ENCODE peak calls at places on chromosomes 1 and 21, in four cellular contexts. D is K562, J is HL-60, K is GM12878. O is an unnamed sample.

GRCh38 chr1:186152227-186152944 is 222.7 kb downstream of the TPR start:
- DNase-seq in K (no peak), J (no peak), D (no peak), O (no peak)

GRCh38 chr1:235776396-235776795 is 90.3 kb downstream of the LYST start:
- DNase-seq in K (no peak), J (no peak), D (no peak), O (no peak)

GRCh38 chr1:91876040-91876470 is 9.9 kb downstream of the TGFBR3 start:
- DNase-seq in J (no peak), K (peak), D (no peak), O (peak)

GRCh38 chr1:85200367-85200869 is 398 bp downstream of the SYDE2 start:
- DNase-seq in D (peak), K (no peak), J (no peak), O (peak)

GRCh38 chr1:206732508-206732907 is 38.1 kb upstream of the IL19 start:
- DNase-seq in K (no peak), D (no peak), J (no peak), O (no peak)

GRCh38 chr21:38333290-38334272 is 76.8 kb downstream of the KCNJ15 start:
- DNase-seq in D (peak), K (no peak), J (no peak), O (no peak)

GRCh38 chr1:169105434-169106094 is 926 bp upstream of the ATP1B1 start:
- DNase-seq in K (no peak), J (peak), D (peak), O (no peak)

GRCh38 chr1:104878203-104878911 is 1128.7 kb downstream of the AMY1C start:
- DNase-seq in K (no peak), J (no peak), D (no peak), O (no peak)

GRCh38 chr1:16617778-16618580 is 4.6 kb upstream of the NBPF1 start:
- DNase-seq in K (no peak), J (no peak), D (no peak), O (no peak)

GRCh38 chr1:84855168-84855567 is 37.8 kb downstream of the LPAR3 start:
- DNase-seq in K (no peak), D (no peak), J (no peak), O (no peak)

GRCh38 chr1:102100666-102101065 is 103.9 kb upstream of the OLFM3 start:
- DNase-seq in D (no peak), K (no peak), J (no peak), O (no peak)

GRCh38 chr1:33548721-33549120 is 76.3 kb downstream of the ZSCAN20 start:
- DNase-seq in D (no peak), K (no peak), J (no peak), O (no peak)

GRCh38 chr21:34702341-34702807 is 33.6 kb downstream of the CLIC6 start:
- DNase-seq in K (no peak), J (no peak), D (no peak), O (no peak)

GRCh38 chr1:230230273-230230672 is 163.2 kb downstream of the GALNT2 start:
- DNase-seq in K (no peak), D (no peak), J (no peak), O (no peak)

GRCh38 chr21:42621828-42622199 is 31.6 kb upstream of the PDE9A start:
- DNase-seq in K (no peak), D (no peak), J (no peak), O (no peak)

GRCh38 chr21:17495680-17496079 is 17.2 kb upstream of the CXADR start:
- DNase-seq in J (no peak), D (no peak), K (no peak), O (no peak)

GRCh38 chr1:3022976-3023375 is 1.7 kb downstream of the ACTRT2 start:
- DNase-seq in D (no peak), J (no peak), K (no peak), O (no peak)

GRCh38 chr1:25553749-25554425 is 10.5 kb downstream of the LDLRAP1 start:
- DNase-seq in D (peak), K (no peak), J (no peak), O (no peak)

GRCh38 chr1:8880068-8880676 is 1.7 kb upstream of the ENO1 start:
- DNase-seq in K (no peak), D (peak), J (no peak), O (peak)

GRCh38 chr1:233738850-233739249 is 124.9 kb downstream of the KCNK1 start:
- DNase-seq in J (no peak), D (no peak), K (no peak), O (no peak)

GRCh38 chr21:35051287-35051818 is 2.3 kb upstream of the RUNX1 start:
- DNase-seq in K (no peak), D (peak), J (peak), O (peak)

GRCh38 chr21:41182547-41182946 is 14.6 kb downstream of the BACE2 start:
- DNase-seq in D (no peak), K (no peak), J (no peak), O (no peak)

GRCh38 chr1:77709727-77710126 is 27.3 kb upstream of the ZZZ3 start:
- DNase-seq in K (no peak), J (no peak), D (no peak), O (no peak)

GRCh38 chr1:181482001-181482430 is 1.3 kb upstream of the CACNA1E start:
- DNase-seq in K (no peak), D (no peak), J (no peak), O (no peak)

GRCh38 chr1:89842547-89843278 is 21.9 kb downstream of the LRRC8D start:
- DNase-seq in D (no peak), J (no peak), K (no peak), O (no peak)

GRCh38 chr1:206451146-206451545 is 19.1 kb upstream of the IKBKE start:
- DNase-seq in D (no peak), J (no peak), K (no peak), O (no peak)

GRCh38 chr21:32803651-32804050 is 32.1 kb upstream of the PAXBP1 start:
- DNase-seq in K (no peak), D (no peak), J (no peak), O (no peak)

GRCh38 chr1:203011582-203011981 is 4.4 kb downstream of the TMEM183A start:
- DNase-seq in K (no peak), D (no peak), J (no peak), O (no peak)

GRCh38 chr1:151061012-151061401 is 810 bp downstream of the MLLT11 start:
- DNase-seq in D (peak), J (no peak), K (no peak), O (no peak)

GRCh38 chr1:16094453-16095158 is 21.2 kb upstream of the FAM131C start:
- DNase-seq in J (no peak), K (no peak), D (no peak), O (no peak)

GRCh38 chr1:119885903-119886783 is 10.2 kb downstream of the ADAM30 start:
- DNase-seq in J (peak), D (peak), K (no peak), O (peak)

GRCh38 chr1:13619909-13620308 is 36.3 kb downstream of the PDPN start:
- DNase-seq in J (no peak), K (no peak), D (no peak), O (no peak)

GRCh38 chr21:34510148-34511142 is 1.6 kb downstream of the KCNE1 start:
- DNase-seq in J (peak), D (peak), K (no peak), O (peak)

GRCh38 chr1:112304612-112305011 is 91.4 kb upstream of the CTTNBP2NL start:
- DNase-seq in K (no peak), J (no peak), D (no peak), O (no peak)

GRCh38 chr1:9128161-9128519 is 762 bp downstream of the GPR157 start:
- DNase-seq in J (no peak), K (no peak), D (no peak), O (no peak)

GRCh38 chr1:203448521-203449061 is 27.0 kb upstream of the PRELP start:
- DNase-seq in K (no peak), D (no peak), J (no peak), O (no peak)

GRCh38 chr1:171251741-171252300 is 3.5 kb downstream of the FMO1 start:
- DNase-seq in K (no peak), J (no peak), D (peak), O (no peak)

GRCh38 chr1:12593621-12594066 is 24.4 kb downstream of the DHRS3 start:
- DNase-seq in J (no peak), D (no peak), K (no peak), O (no peak)

GRCh38 chr1:12594490-12594889 is 23.5 kb downstream of the DHRS3 start:
- DNase-seq in K (no peak), D (no peak), J (no peak), O (no peak)

GRCh38 chr1:12597792-12598191 is 20.2 kb downstream of the DHRS3 start:
- DNase-seq in D (no peak), K (no peak), J (no peak), O (no peak)

GRCh38 chr1:12595839-12596821 is 21.9 kb downstream of the DHRS3 start:
- DNase-seq in D (no peak), J (peak), K (no peak), O (no peak)

GRCh38 chr1:12594966-12595838 is 22.8 kb downstream of the DHRS3 start:
- DNase-seq in J (no peak), K (no peak), D (no peak), O (peak)
- TF ChIP-seq POLR2AphosphoS5 in J (no peak), K (no peak), D (no peak), O (no peak)

GRCh38 chr1:66300280-66300973 is 233.5 kb upstream of the SGIP1 start:
- DNase-seq in J (no peak), D (no peak), K (no peak), O (no peak)

GRCh38 chr1:66302184-66302742 is 231.7 kb upstream of the SGIP1 start:
- DNase-seq in K (no peak), D (no peak), J (no peak), O (no peak)

GRCh38 chr1:66298427-66298826 is 235.5 kb upstream of the SGIP1 start:
- DNase-seq in K (no peak), J (no peak), D (no peak), O (no peak)

GRCh38 chr1:66302810-66303209 is 231.1 kb upstream of the SGIP1 start:
- DNase-seq in J (no peak), D (no peak), K (no peak), O (no peak)

GRCh38 chr1:66300986-66301451 is 232.9 kb upstream of the SGIP1 start:
- DNase-seq in K (peak), J (no peak), D (peak), O (no peak)
- TF ChIP-seq SPI1 in K (no peak), J (no peak), D (no peak), O (no peak)

GRCh38 chr1:45802343-45803298 is 791 bp upstream of the MAST2 start:
- DNase-seq in K (no peak), D (peak), J (peak), O (peak)
- TF ChIP-seq POLR2AphosphoS5 in K (no peak), D (no peak), J (peak), O (no peak)

GRCh38 chr1:154478013-154478412 is 24.0 kb upstream of the TDRD10 start:
- DNase-seq in D (no peak), J (no peak), K (no peak), O (no peak)
- TF ChIP-seq SPI1 in D (no peak), J (no peak), K (no peak), O (no peak)

GRCh38 chr21:14949603-14950002 is 115.2 kb downstream of the NRIP1 start:
- DNase-seq in J (no peak), K (no peak), D (no peak), O (no peak)
- TF ChIP-seq POLR2AphosphoS5 in J (no peak), K (no peak), D (no peak), O (no peak)

DNA sequence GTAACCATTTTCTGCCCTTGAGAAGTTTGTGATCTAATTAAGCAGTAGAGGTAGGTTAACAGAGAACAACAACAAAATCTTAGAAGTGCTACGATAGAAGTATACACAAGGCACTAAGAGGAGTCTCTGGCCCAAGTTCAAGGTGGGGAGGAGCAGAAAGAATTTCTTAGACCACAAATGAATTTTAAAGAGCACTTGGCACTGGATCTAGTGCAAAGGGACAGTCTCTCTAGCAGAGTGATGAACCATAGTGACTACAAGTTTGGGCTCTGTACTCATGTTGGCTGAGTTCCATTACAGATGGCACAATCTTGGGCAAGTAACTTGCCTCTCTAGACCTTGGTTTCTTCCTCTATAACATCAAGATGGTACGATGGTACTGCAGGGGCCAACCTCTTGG is 33.3 kb upstream of the PIGC start:
- DNase-seq in J (no peak), D (no peak), K (no peak), O (no peak)
- TF ChIP-seq SPI1 in J (no peak), D (no peak), K (no peak), O (no peak)

GRCh38 chr21:45104560-45104959 is 30.2 kb downstream of the ADARB1 start:
- DNase-seq in D (no peak), J (no peak), K (no peak), O (no peak)

GRCh38 chr21:45103966-45104520 is 29.7 kb downstream of the ADARB1 start:
- DNase-seq in D (no peak), K (no peak), J (no peak), O (no peak)

GRCh38 chr21:45108034-45108790 is 33.8 kb downstream of the ADARB1 start:
- DNase-seq in J (no peak), D (no peak), K (no peak), O (no peak)

GRCh38 chr21:45108808-45109800 is 34.7 kb downstream of the ADARB1 start:
- DNase-seq in J (no peak), D (no peak), K (no peak), O (no peak)

DNA sequence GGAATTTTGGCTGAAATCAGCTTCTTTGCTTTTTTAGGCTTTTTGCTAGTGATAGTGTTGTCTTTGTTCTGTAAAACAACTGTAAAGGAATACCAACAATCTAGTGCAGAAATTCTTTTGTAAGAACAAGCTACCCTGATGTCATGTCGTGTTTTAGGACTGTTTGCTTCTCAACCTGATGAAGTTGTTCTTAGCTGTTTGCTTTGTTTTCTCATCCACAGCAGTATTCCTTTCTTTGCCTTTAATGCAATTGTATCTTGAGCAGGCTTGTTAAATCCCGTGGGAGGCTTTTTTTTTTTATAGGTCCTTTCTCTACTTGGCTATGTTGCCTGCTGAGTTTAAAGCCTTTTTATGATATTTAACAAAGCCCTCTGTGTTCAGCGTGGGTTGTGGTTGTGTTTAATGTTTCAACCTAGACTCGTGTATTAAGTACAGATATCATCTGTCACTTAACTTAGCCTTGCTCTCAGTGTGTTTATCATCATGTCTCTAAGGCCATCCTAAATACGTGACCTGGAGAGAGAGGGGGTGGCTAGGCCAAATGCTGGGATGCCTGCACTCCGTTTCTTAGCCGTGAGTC is 31.6 kb downstream of the ADARB1 start:
- DNase-seq in K (no peak), D (no peak), J (no peak), O (no peak)
- TF ChIP-seq POLR2AphosphoS5 in K (no peak), D (no peak), J (no peak), O (no peak)

GRCh38 chr1:156738916-156739315 is 2.0 kb downstream of the MRPL24 start:
- DNase-seq in J (no peak), K (no peak), D (no peak), O (no peak)

GRCh38 chr1:156741613-156741983 is 710 bp upstream of the MRPL24 start:
- DNase-seq in K (no peak), D (peak), J (no peak), O (no peak)

GRCh38 chr1:156740307-156740678 is 595 bp downstream of the MRPL24 start:
- DNase-seq in D (no peak), J (no peak), K (no peak), O (no peak)

GRCh38 chr1:156740679-156741612 is at the start of gene MRPL24:
- DNase-seq in K (peak), J (peak), D (peak), O (peak)

DNA sequence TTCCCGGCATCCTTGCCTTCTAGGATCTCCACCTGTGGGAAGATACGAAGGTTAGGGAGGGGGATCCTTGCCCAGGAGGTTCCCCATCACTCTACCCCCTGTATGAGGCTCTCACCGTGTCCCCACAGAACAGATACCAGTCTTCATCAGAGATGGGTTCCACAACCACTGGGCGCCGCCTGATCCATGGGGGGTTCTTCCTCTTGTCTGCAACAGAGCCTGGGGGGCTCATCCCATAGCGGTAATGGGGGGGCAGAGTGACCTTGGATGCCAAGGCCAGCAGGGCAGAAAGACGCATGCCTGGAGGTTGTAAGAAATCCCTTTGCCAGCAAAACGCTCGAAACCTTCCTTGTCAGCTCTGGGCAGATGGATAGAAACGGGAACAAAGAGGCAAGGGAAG is 2.5 kb downstream of the MRPL24 start:
- DNase-seq in J (no peak), K (no peak), D (no peak), O (no peak)
- TF ChIP-seq SPI1 in J (no peak), K (no peak), D (no peak), O (no peak)